ENCODE peak calls at places on chromosomes 16 and 17, in six cellular contexts. One of them, this sample, is unnamed.

GRCh38 chr17:1787301-1787902 is 25.5 kb downstream of the SERPINF1 start:
- DNase-seq in NCI-H1694: no peak
- DNase-seq in GM23338: no peak
- DNase-seq in CD4-positive, CD25-positive, alpha-beta regulatory T cell: no peak
- DNase-seq in HTR-8/SVneo: peak; percentile 98
- DNase-seq in stimulated activated CD8-positive, alpha-beta memory T cell treated with anti-CD3 and anti-CD28 coated beads, Interleukin-2, amount 100 ng/mL, for 1 hour: no peak
- DNase-seq in this sample: no peak

GRCh38 chr16:74666425-74667214 is at the start of gene RFWD3:
- DNase-seq in CD4-positive, CD25-positive, alpha-beta regulatory T cell: peak; percentile 99
- DNase-seq in HTR-8/SVneo: peak; percentile 100
- DNase-seq in NCI-H1694: peak; percentile 97
- DNase-seq in stimulated activated CD8-positive, alpha-beta memory T cell treated with anti-CD3 and anti-CD28 coated beads, Interleukin-2, amount 100 ng/mL, for 1 hour: peak; percentile 88
- DNase-seq in GM23338: peak; percentile 99
- DNase-seq in this sample: peak; percentile 98

GRCh38 chr16:695355-696089 is 5.3 kb upstream of the WDR24 start:
- DNase-seq in CD4-positive, CD25-positive, alpha-beta regulatory T cell: peak; percentile 77
- DNase-seq in GM23338: peak; percentile 77
- DNase-seq in stimulated activated CD8-positive, alpha-beta memory T cell treated with anti-CD3 and anti-CD28 coated beads, Interleukin-2, amount 100 ng/mL, for 1 hour: peak; percentile 29
- DNase-seq in HTR-8/SVneo: no peak
- DNase-seq in NCI-H1694: no peak
- DNase-seq in this sample: peak; percentile 50

GRCh38 chr17:51200846-51201245 is 34.6 kb downstream of the NME2 start:
- DNase-seq in GM23338: no peak
- DNase-seq in stimulated activated CD8-positive, alpha-beta memory T cell treated with anti-CD3 and anti-CD28 coated beads, Interleukin-2, amount 100 ng/mL, for 1 hour: no peak
- DNase-seq in NCI-H1694: no peak
- DNase-seq in HTR-8/SVneo: no peak
- DNase-seq in CD4-positive, CD25-positive, alpha-beta regulatory T cell: no peak
- DNase-seq in this sample: no peak

GRCh38 chr17:45241315-45242011 is 19.8 kb downstream of the FMNL1 start:
- DNase-seq in stimulated activated CD8-positive, alpha-beta memory T cell treated with anti-CD3 and anti-CD28 coated beads, Interleukin-2, amount 100 ng/mL, for 1 hour: no peak
- DNase-seq in HTR-8/SVneo: no peak
- DNase-seq in CD4-positive, CD25-positive, alpha-beta regulatory T cell: no peak
- DNase-seq in NCI-H1694: no peak
- DNase-seq in GM23338: peak; percentile 64
- DNase-seq in this sample: peak; percentile 66

GRCh38 chr17:9810100-9810949 is 11.6 kb downstream of the GSG1L2 start:
- DNase-seq in CD4-positive, CD25-positive, alpha-beta regulatory T cell: no peak
- DNase-seq in HTR-8/SVneo: no peak
- DNase-seq in stimulated activated CD8-positive, alpha-beta memory T cell treated with anti-CD3 and anti-CD28 coated beads, Interleukin-2, amount 100 ng/mL, for 1 hour: no peak
- DNase-seq in GM23338: no peak
- DNase-seq in NCI-H1694: no peak
- DNase-seq in this sample: no peak

GRCh38 chr17:37726891-37727780 is 17.7 kb downstream of the HNF1B start:
- DNase-seq in GM23338: no peak
- DNase-seq in CD4-positive, CD25-positive, alpha-beta regulatory T cell: no peak
- DNase-seq in NCI-H1694: no peak
- DNase-seq in HTR-8/SVneo: no peak
- DNase-seq in stimulated activated CD8-positive, alpha-beta memory T cell treated with anti-CD3 and anti-CD28 coated beads, Interleukin-2, amount 100 ng/mL, for 1 hour: no peak
- DNase-seq in this sample: peak; percentile 54

GRCh38 chr17:1829189-1829578 is 518 bp downstream of the SMYD4 start:
- DNase-seq in HTR-8/SVneo: no peak
- DNase-seq in CD4-positive, CD25-positive, alpha-beta regulatory T cell: no peak
- DNase-seq in stimulated activated CD8-positive, alpha-beta memory T cell treated with anti-CD3 and anti-CD28 coated beads, Interleukin-2, amount 100 ng/mL, for 1 hour: no peak
- DNase-seq in NCI-H1694: no peak
- DNase-seq in GM23338: peak; percentile 53
- DNase-seq in this sample: peak; percentile 74

This sample was measured in pancreas.